ENCODE peak calls at places on chromosomes 13 and 19, in seven cellular contexts. X is H9, P is mesendoderm, Y is neuronal stem cell, R is mesenchymal stem cell, N is H1, J is trophoblast cell. S is an unnamed sample.

GRCh38 chr13:81395368-81395767 is 1054.4 kb upstream of the SPRY2 start:
- DNase-seq in Y (no peak), P (peak; percentile 69), N (no peak), R (peak; percentile 45), J (no peak), X (peak; percentile 74), S (no peak)

GRCh38 chr19:23699521-23699860 is 12.5 kb upstream of the ZNF675 start:
- DNase-seq in Y (no peak), R (no peak), J (peak; percentile 72), N (no peak), X (no peak), P (peak; percentile 36), S (no peak)

GRCh38 chr13:75173457-75174356 is 308.3 kb downstream of the TBC1D4 start:
- DNase-seq in N (no peak), Y (no peak), X (no peak), J (no peak), P (peak; percentile 33), R (no peak), S (no peak)

GRCh38 chr13:29969286-29969685 is 118.9 kb upstream of the UBL3 start:
- DNase-seq in P (no peak), Y (no peak), J (no peak), X (no peak), R (no peak), N (no peak), S (peak; percentile 92)

GRCh38 chr13:46668302-46668720 is 115.3 kb downstream of the LRCH1 start:
- DNase-seq in N (no peak), R (peak; percentile 74), P (no peak), Y (no peak), X (no peak), J (no peak), S (peak; percentile 95)

GRCh38 chr19:13121551-13122274 is 3.6 kb downstream of the NACC1 start:
- DNase-seq in R (no peak), N (no peak), J (no peak), Y (no peak), P (no peak), X (no peak), S (no peak)

GRCh38 chr19:41373993-41374392 is 2.3 kb upstream of the TMEM91 start:
- DNase-seq in J (peak; percentile 72), N (no peak), X (no peak), P (no peak), Y (no peak), R (peak; percentile 47), S (peak; percentile 92)

GRCh38 chr19:44731081-44731480 is 17.4 kb upstream of the BCL3 start:
- DNase-seq in J (no peak), P (no peak), X (no peak), Y (no peak), R (no peak), N (no peak), S (no peak)

GRCh38 chr19:49907745-49908446 is 11.2 kb upstream of the IL4I1 start:
- DNase-seq in X (no peak), J (no peak), R (no peak), Y (no peak), P (no peak), N (no peak), S (no peak)
- H3K4me1 ChIP-seq in X (no peaks in the 10 kb centered on the region), J (no peaks in the 10 kb centered on the region), R (peaks cover 4% of the 10 kb centered on the region), Y (no peaks in the 10 kb centered on the region), P (no peaks in the 10 kb centered on the region), N (peaks cover 4% of the 10 kb centered on the region), S (peaks cover 2% of the 10 kb centered on the region)

DNA sequence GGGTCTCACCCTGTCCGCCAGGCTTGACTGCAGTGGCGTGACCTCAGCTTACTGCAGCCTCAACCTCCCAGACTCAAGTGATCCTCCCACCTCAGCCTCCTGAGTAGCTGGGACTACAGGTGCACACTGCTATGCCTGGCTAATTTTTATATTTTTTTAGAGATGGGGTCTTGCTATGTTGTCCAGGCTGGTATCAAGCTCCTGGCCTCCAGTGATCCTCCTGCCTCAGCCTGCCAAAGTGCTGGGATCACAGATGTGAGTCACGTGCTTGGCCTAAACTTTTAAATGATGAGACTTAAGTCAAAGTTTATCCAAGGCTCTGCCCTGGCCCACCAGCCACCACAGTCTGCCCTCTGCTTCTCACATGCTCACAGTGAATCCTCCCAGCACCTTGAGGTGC is 2.2 kb downstream of the C19orf33 start:
- DNase-seq in X (no peak), J (no peak), Y (no peak), P (no peak), R (no peak), N (no peak), S (no peak)
- H3K18ac ChIP-seq in X (no peak overlapping the region), J (no peak overlapping the region), Y (no peak overlapping the region), P (no peak overlapping the region), R (no peak overlapping the region), N (no peak overlapping the region), S (no peak overlapping the region)

GRCh38 chr13:106565127-106565775 is 2.7 kb downstream of the ARGLU1 start:
- DNase-seq in R (no peak), P (no peak), Y (no peak), J (no peak), N (no peak), X (no peak), S (no peak)
- H3K4me1 ChIP-seq in R (peaks cover 6% of the 10 kb centered on the region), P (peaks cover 25% of the 10 kb centered on the region), Y (peaks cover 10% of the 10 kb centered on the region), J (peaks cover 2% of the 10 kb centered on the region), N (peaks cover 15% of the 10 kb centered on the region), X (peaks cover 9% of the 10 kb centered on the region), S (peaks cover 18% of the 10 kb centered on the region)

GRCh38 chr13:94188173-94188869 is 291.2 kb downstream of the DCT start:
- DNase-seq in J (no peak), X (peak; percentile 38), N (no peak), R (no peak), P (no peak), Y (no peak), S (no peak)

GRCh38 chr13:94196426-94196825 is 283.1 kb downstream of the DCT start:
- DNase-seq in X (no peak), R (no peak), J (no peak), N (no peak), P (no peak), Y (no peak), S (no peak)

GRCh38 chr13:94195715-94196114 is 283.8 kb downstream of the DCT start:
- DNase-seq in J (no peak), R (peak; percentile 74), Y (no peak), X (no peak), P (no peak), N (no peak), S (peak; percentile 96)

GRCh38 chr13:94192576-94192975 is 286.9 kb downstream of the DCT start:
- DNase-seq in X (peak; percentile 57), Y (peak; percentile 29), P (peak; percentile 64), J (no peak), R (no peak), N (no peak), S (peak; percentile 26)
- H3K18ac ChIP-seq in X (no peak overlapping the region), Y (no peak overlapping the region), P (no peak overlapping the region), J (no peak overlapping the region), R (no peak overlapping the region), N (no peak overlapping the region), S (peak overlapping the region; percentile 28)

DNA sequence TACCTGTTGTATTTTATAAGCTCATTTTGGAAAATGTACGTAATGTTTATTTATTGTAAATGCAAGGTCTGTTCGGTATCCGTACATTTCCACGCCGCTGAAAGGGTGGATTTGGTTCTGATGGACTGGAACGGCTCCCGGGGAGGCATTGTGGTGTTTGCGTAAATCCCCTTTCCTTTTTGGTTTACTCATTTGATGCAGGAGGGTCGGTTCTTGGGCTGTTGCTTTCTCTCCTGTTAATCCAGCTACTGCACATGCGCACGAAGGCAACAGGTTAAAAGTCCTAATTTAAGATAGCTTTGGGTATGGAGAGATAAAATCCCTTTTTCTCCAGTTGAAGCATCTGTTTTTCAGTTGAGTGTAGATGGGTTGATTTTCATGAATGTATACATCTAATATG is 224.4 kb downstream of the TM9SF2 start:
- DNase-seq in J (no peak), P (no peak), X (peak; percentile 8), R (no peak), N (no peak), Y (no peak), S (no peak)
- H3K4me1 ChIP-seq in J (peaks cover 3% of the 10 kb centered on the region), P (peaks cover 5% of the 10 kb centered on the region), X (peaks cover 15% of the 10 kb centered on the region), R (peaks cover 4% of the 10 kb centered on the region), N (peaks cover 24% of the 10 kb centered on the region), Y (peaks cover 40% of the 10 kb centered on the region), S (no peaks in the 10 kb centered on the region)

DNA sequence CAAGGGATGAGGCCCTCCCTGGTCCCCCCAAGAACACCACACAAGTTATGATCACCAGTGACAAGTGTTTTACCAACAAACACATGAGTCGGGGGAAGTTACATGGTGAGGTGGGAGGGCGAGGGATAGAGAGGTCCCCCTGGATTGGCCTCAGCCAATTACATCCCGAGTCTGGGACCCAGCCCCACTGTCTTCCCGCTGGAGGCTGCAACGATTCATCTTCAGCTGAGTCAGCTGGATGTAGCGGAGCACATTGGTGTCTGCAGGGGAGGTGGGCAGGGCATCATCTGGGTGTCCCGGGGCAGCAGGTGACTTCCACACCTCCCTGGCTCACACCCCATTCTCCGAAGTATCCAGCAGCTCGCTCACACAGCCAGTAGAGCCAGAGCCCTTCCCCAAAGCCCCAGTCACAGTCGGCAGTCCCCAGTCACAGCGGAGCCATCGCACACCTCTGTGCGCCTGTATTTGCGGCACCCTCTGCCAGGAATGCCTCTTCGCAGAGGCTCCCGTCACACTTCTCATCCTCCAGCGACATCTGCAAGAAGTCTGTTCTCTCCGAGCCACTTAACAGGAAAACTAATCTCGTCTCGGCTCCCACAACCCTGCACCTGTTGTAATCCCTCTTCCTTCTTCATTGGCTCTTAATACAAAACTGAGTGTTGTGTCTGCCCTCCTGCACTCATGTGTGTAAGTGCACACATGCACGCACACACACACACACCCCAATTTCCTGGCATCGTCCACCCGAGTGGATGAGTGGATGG is 2.0 kb downstream of the TTC9B start:
- DNase-seq in P (no peak), Y (no peak), X (no peak), J (no peak), R (no peak), N (no peak), S (no peak)
- H3K18ac ChIP-seq in P (no peak overlapping the region), Y (no peak overlapping the region), X (no peak overlapping the region), J (no peak overlapping the region), R (no peak overlapping the region), N (no peak overlapping the region), S (no peak overlapping the region)

GRCh38 chr19:16627928-16628182 is 149 bp downstream of the MED26 start:
- DNase-seq in R (no peak), J (no peak), X (no peak), N (no peak), Y (no peak), P (no peak), S (no peak)

GRCh38 chr19:16628183-16628983 is at the start of gene MED26:
- DNase-seq in N (peak; percentile 79), P (peak; percentile 94), X (peak; percentile 94), Y (peak; percentile 95), R (peak; percentile 92), J (peak; percentile 91), S (peak; percentile 90)

GRCh38 chr19:16625183-16625958 is 2.6 kb downstream of the MED26 start:
- DNase-seq in Y (no peak), X (no peak), J (no peak), N (no peak), P (no peak), R (no peak), S (no peak)

GRCh38 chr19:16627194-16627927 is 643 bp downstream of the MED26 start:
- DNase-seq in P (peak; percentile 34), R (peak; percentile 40), X (no peak), N (no peak), J (no peak), Y (peak; percentile 17), S (no peak)

GRCh38 chr19:16626796-16627193 is 1.2 kb downstream of the MED26 start:
- DNase-seq in P (no peak), R (no peak), Y (no peak), N (no peak), J (no peak), X (no peak), S (no peak)
- H3K4me1 ChIP-seq in P (peaks cover 3% of the 10 kb centered on the region), R (peaks cover 11% of the 10 kb centered on the region), Y (no peaks in the 10 kb centered on the region), N (peaks cover 5% of the 10 kb centered on the region), J (no peaks in the 10 kb centered on the region), X (no peaks in the 10 kb centered on the region), S (peaks cover 2% of the 10 kb centered on the region)